ENCODE peak calls at places on chromosome 20, in four cellular contexts. M is GM12878, P is K562, I is HepG2. R is an unnamed sample.

GRCh38 chr20:62743777-62744317 is 35.2 kb downstream of the NTSR1 start:
- DNase-seq in M (no peak), P (no peak), I (no peak), R (no peak)

GRCh38 chr20:48283470-48284110 is 498.3 kb upstream of the SULF2 start:
- DNase-seq in M (no peak), P (no peak), I (peak; percentile 82), R (no peak)

GRCh38 chr20:40286991-40287531 is 402.0 kb downstream of the MAFB start:
- DNase-seq in M (no peak), P (no peak), I (no peak), R (no peak)

GRCh38 chr20:1274485-1275313 is 8.6 kb downstream of the SNPH start:
- DNase-seq in M (no peak), P (no peak), I (no peak), R (no peak)

GRCh38 chr20:9440891-9441290 is 73.5 kb upstream of the LAMP5 start:
- DNase-seq in M (no peak), P (no peak), I (no peak), R (no peak)

GRCh38 chr20:45128066-45128465 is 3.8 kb upstream of the WFDC12 start:
- DNase-seq in M (no peak), P (no peak), I (no peak), R (no peak)

GRCh38 chr20:3282271-3283221 is 43.6 kb upstream of the SLC4A11 start:
- DNase-seq in M (no peak), P (no peak), I (no peak), R (peak; percentile 28)

GRCh38 chr20:17431621-17432364 is 99.4 kb downstream of the BFSP1 start:
- DNase-seq in M (no peak), P (peak; percentile 65), I (peak; percentile 57), R (peak; percentile 72)

GRCh38 chr20:5718896-5719595 is 31.2 kb upstream of the SHLD1 start:
- DNase-seq in M (no peak), P (no peak), I (no peak), R (no peak)

GRCh38 chr20:51802170-51802745 is at the start of gene SALL4:
- DNase-seq in M (no peak), P (no peak), I (no peak), R (peak; percentile 88)

GRCh38 chr20:3744037-3744436 is 11.6 kb downstream of the HSPA12B start:
- DNase-seq in M (no peak), P (no peak), I (no peak), R (no peak)

GRCh38 chr20:13008761-13009681 is at the start of gene SPTLC3:
- DNase-seq in M (no peak), P (no peak), I (peak; percentile 56), R (peak; percentile 24)

GRCh38 chr20:24773751-24774201 is 175.3 kb upstream of the CST7 start:
- DNase-seq in M (peak; percentile 15), P (no peak), I (no peak), R (no peak)

GRCh38 chr20:58719258-58719657 is 26.7 kb downstream of the NPEPL1 start:
- DNase-seq in M (no peak), P (no peak), I (no peak), R (peak; percentile 2)

GRCh38 chr20:45012682-45013302 is 46.5 kb downstream of the STK4 start:
- DNase-seq in M (no peak), P (no peak), I (no peak), R (no peak)

GRCh38 chr20:38453941-38454340 is 18.7 kb upstream of the RALGAPB start:
- DNase-seq in M (peak; percentile 57), P (no peak), I (no peak), R (no peak)

GRCh38 chr20:20299904-20300303 is 68.0 kb upstream of the INSM1 start:
- DNase-seq in M (no peak), P (no peak), I (no peak), R (no peak)

GRCh38 chr20:62716198-62716940 is 7.7 kb downstream of the NTSR1 start:
- DNase-seq in M (no peak), P (no peak), I (no peak), R (no peak)

GRCh38 chr20:51335329-51335841 is 207.1 kb downstream of the NFATC2 start:
- DNase-seq in M (no peak), P (no peak), I (no peak), R (no peak)

GRCh38 chr20:53623454-53624206 is 30.0 kb upstream of the ZNF217 start:
- DNase-seq in M (peak; percentile 60), P (peak; percentile 61), I (peak; percentile 77), R (peak; percentile 42)

GRCh38 chr20:47774081-47774777 is 11.1 kb downstream of the SULF2 start:
- DNase-seq in M (no peak), P (no peak), I (no peak), R (no peak)

GRCh38 chr20:47734870-47735269 is 50.4 kb downstream of the SULF2 start:
- DNase-seq in M (no peak), P (no peak), I (no peak), R (no peak)

GRCh38 chr20:50551288-50551687 is 41.1 kb downstream of the PTPN1 start:
- DNase-seq in M (no peak), P (no peak), I (no peak), R (no peak)

GRCh38 chr20:47535088-47535487 is 33.4 kb downstream of the NCOA3 start:
- DNase-seq in M (no peak), P (no peak), I (peak; percentile 41), R (peak; percentile 77)

GRCh38 chr20:50317116-50317515 is 126.5 kb downstream of the CEBPB start:
- DNase-seq in M (no peak), P (no peak), I (no peak), R (no peak)

GRCh38 chr20:14481863-14482262 is 144.5 kb upstream of the FLRT3 start:
- DNase-seq in M (no peak), P (no peak), I (no peak), R (no peak)

GRCh38 chr20:5621305-5621704 is 128.9 kb upstream of the SHLD1 start:
- DNase-seq in M (no peak), P (no peak), I (no peak), R (no peak)

GRCh38 chr20:38685853-38686473 is 38.3 kb upstream of the SLC32A1 start:
- DNase-seq in M (no peak), P (peak; percentile 63), I (peak; percentile 63), R (peak; percentile 84)

GRCh38 chr20:63316502-63316921 is 23.5 kb downstream of the COL20A1 start:
- DNase-seq in M (no peak), P (no peak), I (no peak), R (no peak)

GRCh38 chr20:10652660-10653191 is 21.1 kb downstream of the JAG1 start:
- DNase-seq in M (no peak), P (no peak), I (peak; percentile 89), R (no peak)

GRCh38 chr20:1418335-1418734 is 25.5 kb upstream of the FKBP1A start:
- DNase-seq in M (no peak), P (no peak), I (no peak), R (no peak)

GRCh38 chr20:32907886-32908285 is 49.2 kb downstream of the EFCAB8 start:
- DNase-seq in M (no peak), P (no peak), I (no peak), R (no peak)

GRCh38 chr20:24492698-24493097 is 23.3 kb downstream of the SYNDIG1 start:
- DNase-seq in M (no peak), P (no peak), I (no peak), R (no peak)

GRCh38 chr20:51628533-51629398 is 86.2 kb upstream of the NFATC2 start:
- DNase-seq in M (no peak), P (no peak), I (peak; percentile 90), R (no peak)

GRCh38 chr20:25053207-25054132 is 4.5 kb downstream of the ACSS1 start:
- DNase-seq in M (no peak), P (no peak), I (no peak), R (no peak)

GRCh38 chr20:55143605-55144004 is 668.2 kb downstream of the DOK5 start:
- DNase-seq in M (no peak), P (no peak), I (no peak), R (no peak)

GRCh38 chr20:18571578-18571977 is 4.3 kb downstream of the SMIM26 start:
- DNase-seq in M (no peak), P (no peak), I (no peak), R (no peak)
- TF ChIP-seq NR2C2 in M (no peak), P (no peak), I (no peak), R (no peak)

DNA sequence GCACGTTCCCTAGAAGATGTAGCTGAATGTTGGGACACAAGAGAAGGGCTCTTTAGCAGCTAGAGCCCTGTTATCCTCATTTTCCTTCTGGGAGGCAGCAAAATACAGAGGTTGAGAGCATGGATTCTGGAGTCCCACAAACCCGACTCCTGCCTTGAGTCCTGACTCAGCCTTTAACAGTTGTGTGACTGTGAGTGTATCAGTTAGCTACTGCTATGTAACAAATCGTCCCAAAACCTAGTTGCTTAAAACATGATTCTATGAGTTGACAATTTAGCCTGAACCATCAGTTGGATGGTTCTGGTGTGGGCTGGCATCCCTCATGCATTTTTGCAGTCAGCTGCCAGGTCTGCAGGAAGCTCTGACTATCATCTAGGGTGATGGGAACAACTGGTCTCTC is 54.6 kb downstream of the RBM38 start:
- DNase-seq in M (no peak), P (no peak), I (no peak), R (no peak)
- TF ChIP-seq ATF3 in M (no peak), P (no peak), I (no peak), R (no peak)

GRCh38 chr20:35134900-35135299 is 12.2 kb downstream of the EDEM2 start:
- DNase-seq in M (no peak), P (no peak), I (no peak), R (no peak)

GRCh38 chr20:35135867-35136586 is 11.1 kb downstream of the EDEM2 start:
- DNase-seq in M (no peak), P (no peak), I (no peak), R (no peak)

GRCh38 chr20:35133735-35134134 is 13.4 kb downstream of the EDEM2 start:
- DNase-seq in M (no peak), P (no peak), I (no peak), R (no peak)

GRCh38 chr20:35133006-35133405 is 14.1 kb downstream of the EDEM2 start:
- DNase-seq in M (no peak), P (no peak), I (no peak), R (no peak)

GRCh38 chr20:35134472-35134871 is 12.7 kb downstream of the EDEM2 start:
- DNase-seq in M (no peak), P (no peak), I (no peak), R (no peak)
- TF ChIP-seq NR2C2 in M (no peak), P (no peak), I (no peak), R (no peak)

GRCh38 chr20:36093025-36093803 is 61.3 kb upstream of the EPB41L1 start:
- DNase-seq in M (no peak), P (peak; percentile 60), I (no peak), R (no peak)
- TF ChIP-seq ATF3 in M (no peak), P (no peak), I (no peak), R (no peak)

R was measured in WTC11.